ENCODE peak calls at places on chromosomes 3 and 15, in six cellular contexts. One of them, this sample, is unnamed.

GRCh38 chr3:127853681-127854080 is 31.4 kb upstream of the MGLL start:
- DNase-seq in GM12865: peak
- DNase-seq in natural killer cell: no peak
- DNase-seq in A549: no peak
- DNase-seq in activated naive CD8-positive, alpha-beta T cell treated with anti-CD3 and anti-CD28 coated beads for 36 hours: no peak
- DNase-seq in stimulated activated naive CD4-positive, alpha-beta T cell: no peak
- DNase-seq in this sample: peak

GRCh38 chr3:147963711-147964110 is 554.5 kb downstream of the ZIC1 start:
- DNase-seq in GM12865: no peak
- DNase-seq in stimulated activated naive CD4-positive, alpha-beta T cell: no peak
- DNase-seq in natural killer cell: no peak
- DNase-seq in A549: no peak
- DNase-seq in activated naive CD8-positive, alpha-beta T cell treated with anti-CD3 and anti-CD28 coated beads for 36 hours: no peak
- DNase-seq in this sample: no peak

GRCh38 chr3:29427266-29428103 is 146.6 kb downstream of the RBMS3 start:
- DNase-seq in GM12865: no peak
- DNase-seq in A549: no peak
- DNase-seq in stimulated activated naive CD4-positive, alpha-beta T cell: no peak
- DNase-seq in activated naive CD8-positive, alpha-beta T cell treated with anti-CD3 and anti-CD28 coated beads for 36 hours: no peak
- DNase-seq in natural killer cell: no peak
- DNase-seq in this sample: no peak

GRCh38 chr3:62479276-62479675 is 105.9 kb upstream of the FEZF2 start:
- DNase-seq in stimulated activated naive CD4-positive, alpha-beta T cell: no peak
- DNase-seq in activated naive CD8-positive, alpha-beta T cell treated with anti-CD3 and anti-CD28 coated beads for 36 hours: no peak
- DNase-seq in natural killer cell: no peak
- DNase-seq in GM12865: no peak
- DNase-seq in A549: no peak
- DNase-seq in this sample: no peak

GRCh38 chr15:55383687-55384086 is 24.5 kb downstream of the CCPG1 start:
- DNase-seq in GM12865: no peak
- DNase-seq in natural killer cell: no peak
- DNase-seq in stimulated activated naive CD4-positive, alpha-beta T cell: no peak
- DNase-seq in activated naive CD8-positive, alpha-beta T cell treated with anti-CD3 and anti-CD28 coated beads for 36 hours: no peak
- DNase-seq in A549: no peak
- DNase-seq in this sample: no peak

GRCh38 chr3:52084216-52084945 is 28.0 kb upstream of the DUSP7 start:
- DNase-seq in A549: no peak
- DNase-seq in stimulated activated naive CD4-positive, alpha-beta T cell: no peak
- DNase-seq in natural killer cell: no peak
- DNase-seq in GM12865: no peak
- DNase-seq in activated naive CD8-positive, alpha-beta T cell treated with anti-CD3 and anti-CD28 coated beads for 36 hours: no peak
- DNase-seq in this sample: no peak

GRCh38 chr15:78316211-78317077 is 17.0 kb upstream of the SKIC8 start:
- DNase-seq in activated naive CD8-positive, alpha-beta T cell treated with anti-CD3 and anti-CD28 coated beads for 36 hours: no peak
- DNase-seq in natural killer cell: no peak
- DNase-seq in stimulated activated naive CD4-positive, alpha-beta T cell: no peak
- DNase-seq in GM12865: peak
- DNase-seq in A549: no peak
- DNase-seq in this sample: peak

GRCh38 chr3:150721285-150722130 is 17.8 kb upstream of the ERICH6 start:
- DNase-seq in stimulated activated naive CD4-positive, alpha-beta T cell: peak
- DNase-seq in activated naive CD8-positive, alpha-beta T cell treated with anti-CD3 and anti-CD28 coated beads for 36 hours: no peak
- DNase-seq in natural killer cell: no peak
- DNase-seq in A549: peak
- DNase-seq in GM12865: peak
- DNase-seq in this sample: no peak

GRCh38 chr3:53159415-53160135 is 1.4 kb upstream of the PRKCD start:
- DNase-seq in GM12865: no peak
- DNase-seq in stimulated activated naive CD4-positive, alpha-beta T cell: no peak
- DNase-seq in A549: peak
- DNase-seq in natural killer cell: no peak
- DNase-seq in activated naive CD8-positive, alpha-beta T cell treated with anti-CD3 and anti-CD28 coated beads for 36 hours: no peak
- DNase-seq in this sample: no peak

GRCh38 chr3:13140596-13140995 is 67.4 kb upstream of the IQSEC1 start:
- DNase-seq in A549: no peak
- DNase-seq in natural killer cell: no peak
- DNase-seq in stimulated activated naive CD4-positive, alpha-beta T cell: no peak
- DNase-seq in activated naive CD8-positive, alpha-beta T cell treated with anti-CD3 and anti-CD28 coated beads for 36 hours: no peak
- DNase-seq in GM12865: no peak
- DNase-seq in this sample: no peak

GRCh38 chr3:58628823-58629562 is 37.6 kb downstream of the FAM3D start:
- DNase-seq in A549: no peak
- DNase-seq in natural killer cell: no peak
- DNase-seq in stimulated activated naive CD4-positive, alpha-beta T cell: no peak
- DNase-seq in GM12865: no peak
- DNase-seq in activated naive CD8-positive, alpha-beta T cell treated with anti-CD3 and anti-CD28 coated beads for 36 hours: no peak
- DNase-seq in this sample: no peak

GRCh38 chr15:58078591-58078990 is 13.1 kb upstream of the ALDH1A2 start:
- DNase-seq in GM12865: no peak
- DNase-seq in stimulated activated naive CD4-positive, alpha-beta T cell: no peak
- DNase-seq in natural killer cell: no peak
- DNase-seq in activated naive CD8-positive, alpha-beta T cell treated with anti-CD3 and anti-CD28 coated beads for 36 hours: no peak
- DNase-seq in A549: no peak
- DNase-seq in this sample: no peak

GRCh38 chr3:122576174-122576940 is 1.1 kb upstream of the PARP15 start:
- DNase-seq in activated naive CD8-positive, alpha-beta T cell treated with anti-CD3 and anti-CD28 coated beads for 36 hours: peak
- DNase-seq in GM12865: peak
- DNase-seq in stimulated activated naive CD4-positive, alpha-beta T cell: no peak
- DNase-seq in A549: no peak
- DNase-seq in natural killer cell: no peak
- DNase-seq in this sample: no peak

GRCh38 chr3:172324591-172325203 is 123.6 kb downstream of the GHSR start:
- DNase-seq in stimulated activated naive CD4-positive, alpha-beta T cell: no peak
- DNase-seq in A549: no peak
- DNase-seq in activated naive CD8-positive, alpha-beta T cell treated with anti-CD3 and anti-CD28 coated beads for 36 hours: no peak
- DNase-seq in GM12865: no peak
- DNase-seq in natural killer cell: no peak
- DNase-seq in this sample: no peak

GRCh38 chr15:60004019-60004845 is at the start of gene FOXB1:
- DNase-seq in A549: no peak
- DNase-seq in activated naive CD8-positive, alpha-beta T cell treated with anti-CD3 and anti-CD28 coated beads for 36 hours: peak
- DNase-seq in GM12865: no peak
- DNase-seq in stimulated activated naive CD4-positive, alpha-beta T cell: peak
- DNase-seq in natural killer cell: no peak
- DNase-seq in this sample: peak

GRCh38 chr3:114014211-114014610 is 42.1 kb downstream of the CCDC191 start:
- DNase-seq in A549: no peak
- DNase-seq in stimulated activated naive CD4-positive, alpha-beta T cell: no peak
- DNase-seq in GM12865: no peak
- DNase-seq in activated naive CD8-positive, alpha-beta T cell treated with anti-CD3 and anti-CD28 coated beads for 36 hours: no peak
- DNase-seq in natural killer cell: no peak
- DNase-seq in this sample: no peak

GRCh38 chr3:65951836-65952505 is 86.7 kb downstream of the MAGI1 start:
- DNase-seq in activated naive CD8-positive, alpha-beta T cell treated with anti-CD3 and anti-CD28 coated beads for 36 hours: no peak
- DNase-seq in natural killer cell: no peak
- DNase-seq in stimulated activated naive CD4-positive, alpha-beta T cell: no peak
- DNase-seq in A549: no peak
- DNase-seq in GM12865: no peak
- DNase-seq in this sample: no peak